ENCODE peak calls at places on chromosome 4, in nine cellular contexts. L is uterus, H is brain microvascular endothelial cell, T is fibroblast of lung, V is suprapubic skin, O is pancreas, R is dorsolateral prefrontal cortex, A is lower lobe of right lung, D is endodermal cell. G is an unnamed sample.

GRCh38 chr4:26490980-26491284 is 648 bp upstream of the CCKAR start:
- DNase-seq in L (no peak), H (no peak), T (no peak), V (no peak), O (no peak), R (no peak), A (no peak), D (no peak), G (no peak)

GRCh38 chr4:142846729-142847606 is 867 bp upstream of the INPP4B start:
- DNase-seq in L (peak), H (no peak), T (peak), V (no peak), O (peak), R (no peak), A (no peak), D (peak), G (no peak)

GRCh38 chr4:87567191-87567590 is 38.0 kb upstream of the SPARCL1 start:
- DNase-seq in L (no peak), H (no peak), T (no peak), V (no peak), O (no peak), R (no peak), A (no peak), D (no peak), G (no peak)

GRCh38 chr4:184684491-184685189 is 35.1 kb downstream of the PRIMPOL start:
- DNase-seq in L (no peak), H (peak), T (no peak), V (no peak), O (no peak), R (no peak), A (peak), D (no peak), G (no peak)

GRCh38 chr4:5032825-5033224 is 13.6 kb upstream of the CYTL1 start:
- DNase-seq in L (no peak), H (no peak), T (no peak), V (no peak), O (no peak), R (no peak), A (no peak), D (no peak), G (no peak)

GRCh38 chr4:32172761-32173160 is 1452.6 kb downstream of the PCDH7 start:
- DNase-seq in L (no peak), H (peak), T (peak), V (no peak), O (no peak), R (no peak), A (no peak), D (no peak), G (no peak)

GRCh38 chr4:97074531-97074930 is 1068.7 kb downstream of the STPG2 start:
- DNase-seq in L (no peak), H (no peak), T (no peak), V (no peak), O (no peak), R (no peak), A (no peak), D (no peak), G (no peak)

GRCh38 chr4:113901994-113902787 is 77.3 kb downstream of the ARSJ start:
- DNase-seq in L (no peak), H (no peak), T (no peak), V (no peak), O (peak), R (no peak), A (peak), D (no peak), G (no peak)

GRCh38 chr4:42416017-42416416 is 18.7 kb downstream of the SHISA3 start:
- DNase-seq in L (no peak), H (no peak), T (no peak), V (no peak), O (no peak), R (no peak), A (no peak), D (peak), G (no peak)

DNA sequence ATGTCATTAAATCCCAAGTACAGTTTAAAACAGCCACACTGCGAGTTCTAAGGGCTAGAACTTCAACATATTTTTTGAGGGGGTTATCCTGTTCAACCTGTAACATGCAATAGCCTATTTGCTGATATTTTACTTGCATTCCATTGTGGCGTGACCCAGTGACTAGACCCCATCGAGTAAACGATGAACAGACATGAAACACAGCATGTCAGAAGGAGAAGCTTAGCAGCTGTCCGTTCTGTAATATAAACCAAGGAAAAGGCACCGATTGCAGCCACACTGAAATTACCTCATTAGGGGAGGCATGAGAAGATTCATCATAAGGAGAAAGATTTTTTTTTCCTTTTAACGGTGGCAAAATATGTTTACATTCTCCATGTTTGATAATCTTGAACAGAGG is 232.6 kb downstream of the ARHGAP10 start:
- DNase-seq in L (no peak), H (no peak), T (peak), V (no peak), O (no peak), R (no peak), A (no peak), D (no peak), G (no peak)
- H3K27ac ChIP-seq in L (no peak), H (no peak), T (no peak), V (no peak), O (no peak), R (no peak), A (no peak), D (no peak), G (no peak)

GRCh38 chr4:140744421-140744820 is 11.8 kb downstream of the TBC1D9 start:
- DNase-seq in L (no peak), H (no peak), T (no peak), V (no peak), O (no peak), R (no peak), A (no peak), D (peak), G (no peak)
- H3K27ac ChIP-seq in L (no peak), H (no peak), T (no peak), V (no peak), O (no peak), R (no peak), A (no peak), D (no peak), G (no peak)

GRCh38 chr4:37648084-37648817 is 37.9 kb downstream of the RELL1 start:
- DNase-seq in L (peak), H (peak), T (peak), V (peak), O (peak), R (no peak), A (peak), D (peak), G (no peak)
- H3K27ac ChIP-seq in L (peak), H (peak), T (peak), V (no peak), O (no peak), R (no peak), A (no peak), D (no peak), G (no peak)

GRCh38 chr4:78625073-78625472 is 73.5 kb downstream of the ANXA3 start:
- DNase-seq in L (no peak), H (no peak), T (no peak), V (no peak), O (no peak), R (no peak), A (no peak), D (no peak), G (no peak)

GRCh38 chr4:78618426-78618825 is 66.9 kb downstream of the ANXA3 start:
- DNase-seq in L (no peak), H (peak), T (no peak), V (no peak), O (no peak), R (no peak), A (no peak), D (no peak), G (no peak)

GRCh38 chr4:78622253-78622979 is 70.8 kb downstream of the ANXA3 start:
- DNase-seq in L (no peak), H (peak), T (peak), V (no peak), O (no peak), R (no peak), A (no peak), D (peak), G (no peak)

GRCh38 chr4:78624048-78624447 is 72.5 kb downstream of the ANXA3 start:
- DNase-seq in L (no peak), H (no peak), T (no peak), V (no peak), O (no peak), R (no peak), A (no peak), D (no peak), G (no peak)

DNA sequence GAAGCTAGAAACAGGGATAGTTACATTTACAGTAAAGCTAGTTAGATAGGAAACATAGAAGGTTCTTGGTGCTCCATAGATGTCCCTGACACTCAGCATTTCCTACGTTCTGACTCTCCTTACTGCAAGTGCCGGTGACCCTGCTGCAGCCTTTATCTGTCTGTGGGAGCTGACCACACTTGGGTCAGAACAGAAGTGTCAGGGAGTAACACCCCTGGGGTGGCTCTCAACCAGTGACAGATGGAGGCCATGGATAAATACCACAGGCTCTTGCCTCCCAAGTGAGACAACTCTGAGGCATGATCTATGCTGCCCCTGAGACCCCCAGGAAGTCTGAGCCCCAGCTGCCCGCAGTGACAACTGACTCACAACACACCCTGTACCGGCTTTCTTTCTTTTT is 69.8 kb downstream of the ANXA3 start:
- DNase-seq in L (no peak), H (no peak), T (no peak), V (no peak), O (no peak), R (no peak), A (no peak), D (no peak), G (no peak)
- H3K27ac ChIP-seq in L (no peak), H (no peak), T (no peak), V (no peak), O (no peak), R (no peak), A (no peak), D (no peak), G (no peak)

GRCh38 chr4:8022767-8023695 is 83.4 kb upstream of the AFAP1 start:
- DNase-seq in L (no peak), H (no peak), T (no peak), V (no peak), O (no peak), R (no peak), A (no peak), D (no peak), G (no peak)

GRCh38 chr4:8023696-8024033 is 84.0 kb upstream of the AFAP1 start:
- DNase-seq in L (no peak), H (no peak), T (no peak), V (no peak), O (no peak), R (no peak), A (no peak), D (no peak), G (no peak)

GRCh38 chr4:8016527-8016926 is 76.9 kb upstream of the AFAP1 start:
- DNase-seq in L (no peak), H (no peak), T (no peak), V (no peak), O (no peak), R (no peak), A (no peak), D (no peak), G (no peak)

GRCh38 chr4:8021796-8022195 is 82.1 kb upstream of the AFAP1 start:
- DNase-seq in L (no peak), H (no peak), T (no peak), V (no peak), O (no peak), R (no peak), A (no peak), D (no peak), G (no peak)

GRCh38 chr4:8019396-8020365 is 80.0 kb upstream of the AFAP1 start:
- DNase-seq in L (no peak), H (no peak), T (no peak), V (no peak), O (no peak), R (peak), A (peak), D (peak), G (no peak)
- H3K27ac ChIP-seq in L (no peak), H (no peak), T (no peak), V (peak), O (no peak), R (peak), A (no peak), D (peak), G (peak)

DNA sequence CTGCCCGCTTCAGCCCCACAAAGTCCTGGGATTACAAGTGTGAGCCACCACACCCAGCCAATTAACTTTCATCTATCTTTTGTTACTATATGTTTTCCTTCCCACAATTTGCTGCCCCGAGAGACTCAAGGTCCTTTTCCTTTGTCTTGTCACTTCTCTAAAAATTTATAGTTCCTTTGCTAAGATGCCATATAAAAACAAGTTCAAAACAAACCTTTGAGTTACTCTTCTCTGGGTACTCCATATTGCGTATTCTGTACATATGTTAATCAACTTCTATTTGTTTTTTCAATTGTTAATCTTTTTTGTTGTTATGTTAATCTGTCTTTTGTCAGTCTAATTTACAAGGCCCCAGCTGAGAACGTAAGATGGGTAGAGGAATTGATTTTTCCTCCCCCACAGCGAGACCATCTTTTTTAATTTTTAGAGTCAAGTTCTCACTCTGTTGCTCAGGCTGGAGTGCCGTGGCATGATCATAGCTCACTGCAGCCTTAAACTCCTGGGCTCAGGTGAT is 7.1 kb upstream of the PPEF2 start:
- DNase-seq in L (no peak), H (no peak), T (no peak), V (no peak), O (no peak), R (no peak), A (no peak), D (no peak), G (no peak)
- H3K27ac ChIP-seq in L (no peak), H (no peak), T (no peak), V (no peak), O (no peak), R (no peak), A (no peak), D (no peak), G (no peak)

GRCh38 chr4:6658635-6659075 is 18.2 kb downstream of the MRFAP1 start:
- DNase-seq in L (peak), H (peak), T (peak), V (no peak), O (no peak), R (no peak), A (no peak), D (peak), G (no peak)
- H3K27ac ChIP-seq in L (peak), H (no peak), T (no peak), V (peak), O (no peak), R (peak), A (peak), D (no peak), G (no peak)